ENCODE peak calls at places on chromosomes 13 and 19, in five cellular contexts. N is tibial nerve, U is left ventricle myocardium inferior, C is T-helper 17 cell, O is EL. R is an unnamed sample.

GRCh38 chr19:56217039-56217949 is 15.2 kb downstream of the ZSCAN5C start:
- DNase-seq in N (no peak), U (peak; percentile 15), C (no peak), O (peak; percentile 35), R (no peak)

GRCh38 chr19:17183858-17184271 is 31.3 kb upstream of the USE1 start:
- DNase-seq in N (no peak), U (no peak), C (no peak), O (no peak), R (no peak)

GRCh38 chr13:54185785-54186184 is 1157.2 kb downstream of the OLFM4 start:
- DNase-seq in N (no peak), U (no peak), C (no peak), O (no peak), R (no peak)

GRCh38 chr19:45424191-45425058 is 708 bp upstream of the ERCC1 start:
- DNase-seq in N (no peak), U (peak; percentile 71), C (peak; percentile 28), O (peak; percentile 98), R (peak; percentile 35)

GRCh38 chr19:41064974-41065569 is 23.2 kb upstream of the CYP2A13 start:
- DNase-seq in N (no peak), U (no peak), C (no peak), O (peak; percentile 40), R (no peak)

GRCh38 chr19:8252922-8253589 is 43.9 kb downstream of the CERS4 start:
- DNase-seq in N (peak; percentile 76), U (peak; percentile 85), C (peak; percentile 67), O (peak; percentile 76), R (peak; percentile 60)

GRCh38 chr13:39422845-39423565 is 180.0 kb downstream of the LHFPL6 start:
- DNase-seq in N (no peak), U (no peak), C (no peak), O (peak; percentile 10), R (no peak)

GRCh38 chr13:66359910-66360552 is 870.1 kb downstream of the PCDH9 start:
- DNase-seq in N (no peak), U (no peak), C (no peak), O (no peak), R (no peak)

GRCh38 chr13:42821437-42821836 is 40.1 kb downstream of the FAM216B start:
- DNase-seq in N (no peak), U (no peak), C (no peak), O (peak; percentile 49), R (no peak)

GRCh38 chr13:49838989-49839388 is 46.5 kb upstream of the KPNA3 start:
- DNase-seq in N (no peak), U (no peak), C (no peak), O (no peak), R (no peak)

GRCh38 chr13:98930014-98930625 is 47.7 kb downstream of the DOCK9 start:
- DNase-seq in N (no peak), U (no peak), C (no peak), O (no peak), R (no peak)

GRCh38 chr13:114128624-114129522 is 3.5 kb downstream of the RASA3 start:
- DNase-seq in N (peak; percentile 55), U (peak; percentile 79), C (peak; percentile 83), O (peak; percentile 93), R (peak; percentile 90)

GRCh38 chr13:27696731-27697130 is 75.0 kb downstream of the POLR1D start:
- DNase-seq in N (no peak), U (no peak), C (no peak), O (no peak), R (no peak)

GRCh38 chr13:52827839-52828238 is 20.6 kb downstream of the PCDH8 start:
- DNase-seq in N (no peak), U (no peak), C (no peak), O (no peak), R (no peak)

R was measured in stimulated activated CD8-positive, alpha-beta memory T cell treated with anti-CD3 and anti-CD28 coated beads, Interleukin-15, amount 100 ng/mL, for 48 hours.